ENCODE peak calls at places on chromosome 6, in five cellular contexts. A is HL-60; N is CD4-positive, CD25-positive, alpha-beta regulatory T cell; H is fibroblast of the aortic adventitia; Z is stimulated activated CD8-positive, alpha-beta memory T cell treated with anti-CD3 and anti-CD28 coated beads, Interleukin-4, amount 100 ng/mL, for 4 hours. M is an unnamed sample.

GRCh38 chr6:24188571-24188970 is 62.6 kb downstream of the NRSN1 start:
- DNase-seq in Z (no peak), N (no peak), H (no peak), A (no peak), M (no peak)

GRCh38 chr6:52330470-52330869 is 31.5 kb upstream of the PAQR8 start:
- DNase-seq in Z (no peak), A (no peak), H (no peak), N (no peak), M (no peak)

GRCh38 chr6:88785478-88785877 is 177.9 kb downstream of the RNGTT start:
- DNase-seq in H (no peak), Z (no peak), A (no peak), N (no peak), M (no peak)

GRCh38 chr6:12350644-12351173 is 60.5 kb downstream of the EDN1 start:
- DNase-seq in N (no peak), Z (no peak), H (no peak), A (no peak), M (no peak)

GRCh38 chr6:170225852-170226417 is 64.9 kb downstream of the DLL1 start:
- DNase-seq in Z (no peak), A (no peak), H (no peak), N (no peak), M (no peak)

GRCh38 chr6:151276112-151276745 is 36.5 kb downstream of the AKAP12 start:
- DNase-seq in H (peak), A (no peak), N (no peak), Z (no peak), M (no peak)

GRCh38 chr6:141354191-141354950 is 778.4 kb upstream of the GJE1 start:
- DNase-seq in H (peak), A (no peak), Z (no peak), N (no peak), M (no peak)

GRCh38 chr6:23349521-23350147 is 776.4 kb upstream of the NRSN1 start:
- DNase-seq in A (no peak), N (no peak), H (peak), Z (no peak), M (no peak)

GRCh38 chr6:12335717-12336116 is 45.6 kb downstream of the EDN1 start:
- DNase-seq in Z (no peak), H (no peak), A (no peak), N (no peak), M (no peak)

GRCh38 chr6:17919494-17919893 is 67.9 kb downstream of the KIF13A start:
- DNase-seq in Z (no peak), N (no peak), A (no peak), H (no peak), M (no peak)

GRCh38 chr6:144343736-144344428 is 58.7 kb downstream of the UTRN start:
- DNase-seq in A (no peak), H (no peak), Z (no peak), N (peak), M (peak)

GRCh38 chr6:16335176-16335575 is 96.8 kb downstream of the GMPR start:
- DNase-seq in Z (no peak), N (no peak), H (no peak), A (no peak), M (no peak)

GRCh38 chr6:2259002-2259494 is 13.6 kb upstream of the GMDS start:
- DNase-seq in N (no peak), H (no peak), A (no peak), Z (no peak), M (no peak)

GRCh38 chr6:31912186-31912585 is 10.3 kb upstream of the ZBTB12 start:
- DNase-seq in H (no peak), N (no peak), A (no peak), Z (no peak), M (no peak)

GRCh38 chr6:12577124-12577845 is 139.3 kb upstream of the PHACTR1 start:
- DNase-seq in H (no peak), N (no peak), A (no peak), Z (no peak), M (no peak)

GRCh38 chr6:49030621-49031020 is 432.4 kb downstream of the MMUT start:
- DNase-seq in Z (no peak), A (no peak), N (no peak), H (peak), M (no peak)

GRCh38 chr6:43338243-43338642 is 29.6 kb upstream of the CRIP3 start:
- DNase-seq in A (no peak), N (peak), H (no peak), Z (no peak), M (no peak)

GRCh38 chr6:21767891-21768659 is 174.5 kb downstream of the SOX4 start:
- DNase-seq in N (no peak), H (peak), A (no peak), Z (no peak), M (no peak)

GRCh38 chr6:31400467-31401289 is 2.7 kb upstream of the MICA start:
- DNase-seq in Z (peak), H (peak), N (peak), A (peak), M (peak)

GRCh38 chr6:144953552-144954240 is 668.6 kb downstream of the UTRN start:
- DNase-seq in A (no peak), N (no peak), H (peak), Z (no peak), M (no peak)

GRCh38 chr6:2875840-2876207 is 27.3 kb downstream of the SERPINB9 start:
- DNase-seq in N (peak), H (peak), A (peak), Z (peak), M (peak)

GRCh38 chr6:44116643-44117382 is 10.4 kb downstream of the MRPL14 start:
- DNase-seq in A (no peak), H (peak), N (no peak), Z (no peak), M (no peak)